ENCODE peak calls at places on chromosomes 6 and 20, in seven cellular contexts. J is GM10248; X is LoVo; Z is activated naive CD4-positive, alpha-beta T cell treated with anti-CD3 and anti-CD28 coated beads, Interleukin-2, amount 50 U/mL, for 72 hours; P is right atrium auricular region; T is HTR-8/SVneo; I is IMR-90. V is an unnamed sample.

GRCh38 chr6:119129968-119130484 is 51.6 kb upstream of the FAM184A start:
- DNase-seq in T (peak; percentile 21), I (peak; percentile 76), Z (no peak), P (no peak), X (peak; percentile 74), J (no peak), V (no peak)

GRCh38 chr6:131929227-131929626 is 21.9 kb downstream of the CCN2 start:
- DNase-seq in P (no peak), J (no peak), Z (no peak), X (no peak), T (no peak), I (no peak), V (no peak)

GRCh38 chr6:33204415-33205171 is at the start of gene HSD17B8:
- DNase-seq in J (peak; percentile 94), Z (peak; percentile 87), I (peak; percentile 86), X (peak; percentile 75), P (peak; percentile 95), T (peak; percentile 59), V (peak; percentile 65)

GRCh38 chr6:168411130-168411529 is 29.9 kb upstream of the SMOC2 start:
- DNase-seq in X (no peak), I (no peak), P (peak; percentile 43), T (no peak), J (no peak), Z (peak; percentile 4), V (no peak)

GRCh38 chr20:31680286-31681127 is 42.2 kb downstream of the BCL2L1 start:
- DNase-seq in Z (no peak), P (no peak), J (no peak), X (no peak), T (no peak), I (no peak), V (no peak)

GRCh38 chr20:50580016-50580747 is 70.0 kb downstream of the PTPN1 start:
- DNase-seq in T (peak; percentile 97), I (peak; percentile 41), J (peak; percentile 66), Z (no peak), P (peak; percentile 74), X (peak; percentile 22), V (no peak)

GRCh38 chr6:166050559-166050958 is 117.1 kb downstream of the TBXT start:
- DNase-seq in T (no peak), Z (no peak), J (no peak), I (no peak), X (no peak), P (no peak), V (no peak)

GRCh38 chr6:5998741-5999687 is 7.7 kb downstream of the NRN1 start:
- DNase-seq in J (no peak), Z (no peak), I (no peak), T (no peak), X (no peak), P (no peak), V (no peak)

GRCh38 chr6:125003070-125003469 is 40.8 kb downstream of the RNF217 start:
- DNase-seq in J (no peak), P (no peak), X (no peak), T (no peak), Z (no peak), I (no peak), V (no peak)

GRCh38 chr20:63835031-63835858 is 4.2 kb upstream of the ZBTB46 start:
- DNase-seq in X (peak; percentile 65), J (peak; percentile 66), T (peak; percentile 100), P (peak; percentile 96), I (peak; percentile 99), Z (no peak), V (peak; percentile 85)

GRCh38 chr6:125718109-125718508 is 31.3 kb upstream of the HEY2 start:
- DNase-seq in I (no peak), J (no peak), T (no peak), P (no peak), X (no peak), Z (no peak), V (no peak)

GRCh38 chr6:112141707-112142106 is 54.3 kb downstream of the FAM229B start:
- DNase-seq in T (no peak), J (no peak), I (no peak), P (no peak), X (no peak), Z (no peak), V (no peak)

GRCh38 chr6:5435449-5435848 is 174.1 kb downstream of the FARS2 start:
- DNase-seq in J (no peak), I (peak; percentile 86), P (no peak), X (no peak), Z (no peak), T (no peak), V (no peak)

GRCh38 chr6:26086214-26086613 is 1.0 kb upstream of the HFE start:
- DNase-seq in I (no peak), Z (no peak), J (no peak), T (no peak), X (no peak), P (no peak), V (no peak)

GRCh38 chr6:139296927-139297326 is 5.1 kb upstream of the TXLNB start:
- DNase-seq in I (peak; percentile 69), Z (no peak), J (no peak), P (no peak), T (no peak), X (no peak), V (no peak)

GRCh38 chr20:20552076-20552475 is 160.4 kb downstream of the RALGAPA2 start:
- DNase-seq in I (no peak), P (no peak), Z (no peak), X (no peak), T (no peak), J (no peak), V (no peak)

GRCh38 chr6:89400050-89400449 is 12.0 kb downstream of the RRAGD start:
- DNase-seq in T (no peak), I (no peak), P (no peak), Z (no peak), X (no peak), J (no peak), V (no peak)

GRCh38 chr20:32144898-32145662 is 35.6 kb downstream of the TM9SF4 start:
- DNase-seq in P (no peak), J (no peak), Z (no peak), X (no peak), I (no peak), T (no peak), V (no peak)